ENCODE peak calls at places on chromosome 16, in nine cellular contexts. B, I, K, L, R, E, V, T and W are unnamed samples.

GRCh38 chr16:72195609-72196008 is 23.7 kb upstream of the PMFBP1 start:
- DNase-seq in T (no peak), I (no peak), L (no peak), B (no peak), E (no peak), R (no peak), K (no peak), V (no peak), W (no peak)

GRCh38 chr16:4535627-4536108 is 2.9 kb downstream of the CDIP1 start:
- DNase-seq in B (no peak), L (no peak), T (no peak), K (no peak), I (no peak), E (no peak), R (no peak), V (no peak), W (no peak)

GRCh38 chr16:80467961-80468360 is 72.8 kb upstream of the DYNLRB2 start:
- DNase-seq in I (no peak), B (no peak), T (no peak), R (no peak), K (no peak), V (no peak), E (no peak), L (no peak), W (no peak)

GRCh38 chr16:29961479-29962343 is at the start of gene TMEM219:
- DNase-seq in T (peak), K (peak), I (peak), E (peak), V (peak), R (peak), L (peak), B (peak), W (peak)

GRCh38 chr16:88331989-88332920 is 50.5 kb upstream of the ZNF469 start:
- DNase-seq in I (peak), E (peak), V (peak), R (no peak), L (peak), K (no peak), B (peak), T (peak), W (peak)

GRCh38 chr16:27240948-27241531 is 27.5 kb downstream of the NSMCE1 start:
- DNase-seq in K (no peak), B (peak), L (no peak), E (no peak), T (no peak), R (no peak), V (no peak), I (peak), W (peak)

GRCh38 chr16:89093602-89094251 is at the start of gene ACSF3:
- DNase-seq in I (peak), K (peak), L (peak), B (peak), V (no peak), T (peak), R (peak), E (peak), W (peak)

GRCh38 chr16:14576069-14576468 is 54.0 kb downstream of the PARN start:
- DNase-seq in E (no peak), B (no peak), V (no peak), T (no peak), I (no peak), R (no peak), L (no peak), K (no peak), W (no peak)

GRCh38 chr16:11210260-11210659 is 45.7 kb downstream of the SOCS1 start:
- DNase-seq in V (no peak), I (no peak), T (no peak), K (no peak), B (no peak), E (no peak), R (no peak), L (no peak), W (no peak)

GRCh38 chr16:31135535-31136286 is at the start of gene PRSS8:
- DNase-seq in E (no peak), V (peak), K (no peak), R (no peak), T (peak), L (peak), B (no peak), I (peak), W (no peak)
- TF ChIP-seq POLR2A in E (no peak), V (no peak), K (no peak), R (no peak), T (peak), L (peak), B (peak), I (no peak), W (no peak)

GRCh38 chr16:53998024-53998810 is 288.4 kb downstream of the IRX3 start:
- DNase-seq in L (no peak), E (no peak), R (no peak), T (no peak), K (no peak), V (no peak), I (no peak), B (no peak), W (no peak)

GRCh38 chr16:53996961-53997360 is 289.6 kb downstream of the IRX3 start:
- DNase-seq in T (no peak), K (no peak), R (no peak), E (no peak), V (no peak), B (no peak), L (no peak), I (no peak), W (no peak)

GRCh38 chr16:53999123-53999522 is 287.5 kb downstream of the IRX3 start:
- DNase-seq in T (no peak), E (no peak), R (no peak), K (no peak), I (no peak), B (no peak), V (no peak), L (no peak), W (no peak)

GRCh38 chr16:53992057-53992378 is 288.1 kb downstream of the FTO start:
- DNase-seq in B (no peak), I (no peak), L (no peak), K (no peak), T (no peak), R (no peak), V (no peak), E (no peak), W (no peak)

GRCh38 chr16:53995378-53995777 is 291.2 kb downstream of the IRX3 start:
- DNase-seq in V (no peak), T (no peak), R (no peak), E (no peak), K (peak), B (no peak), I (no peak), L (no peak), W (no peak)
- TF ChIP-seq POLR2A in V (no peak), T (no peak), R (no peak), E (no peak), K (no peak), B (no peak), I (no peak), L (no peak), W (no peak)

GRCh38 chr16:86508028-86508946 is 2.0 kb upstream of the FOXF1 start:
- DNase-seq in L (no peak), V (no peak), E (no peak), R (no peak), K (no peak), T (no peak), I (no peak), B (no peak), W (no peak)

GRCh38 chr16:86511317-86512161 is 1.2 kb downstream of the FOXF1 start:
- DNase-seq in L (no peak), R (no peak), B (no peak), E (no peak), I (no peak), V (no peak), T (no peak), K (no peak), W (no peak)

GRCh38 chr16:86510465-86511261 is at the start of gene FOXF1:
- DNase-seq in I (no peak), B (no peak), T (no peak), K (no peak), L (no peak), R (no peak), V (no peak), E (no peak), W (no peak)

GRCh38 chr16:86508947-86509758 is 1.2 kb upstream of the FOXF1 start:
- DNase-seq in K (peak), V (peak), B (peak), E (no peak), T (no peak), L (no peak), I (no peak), R (no peak), W (peak)

DNA sequence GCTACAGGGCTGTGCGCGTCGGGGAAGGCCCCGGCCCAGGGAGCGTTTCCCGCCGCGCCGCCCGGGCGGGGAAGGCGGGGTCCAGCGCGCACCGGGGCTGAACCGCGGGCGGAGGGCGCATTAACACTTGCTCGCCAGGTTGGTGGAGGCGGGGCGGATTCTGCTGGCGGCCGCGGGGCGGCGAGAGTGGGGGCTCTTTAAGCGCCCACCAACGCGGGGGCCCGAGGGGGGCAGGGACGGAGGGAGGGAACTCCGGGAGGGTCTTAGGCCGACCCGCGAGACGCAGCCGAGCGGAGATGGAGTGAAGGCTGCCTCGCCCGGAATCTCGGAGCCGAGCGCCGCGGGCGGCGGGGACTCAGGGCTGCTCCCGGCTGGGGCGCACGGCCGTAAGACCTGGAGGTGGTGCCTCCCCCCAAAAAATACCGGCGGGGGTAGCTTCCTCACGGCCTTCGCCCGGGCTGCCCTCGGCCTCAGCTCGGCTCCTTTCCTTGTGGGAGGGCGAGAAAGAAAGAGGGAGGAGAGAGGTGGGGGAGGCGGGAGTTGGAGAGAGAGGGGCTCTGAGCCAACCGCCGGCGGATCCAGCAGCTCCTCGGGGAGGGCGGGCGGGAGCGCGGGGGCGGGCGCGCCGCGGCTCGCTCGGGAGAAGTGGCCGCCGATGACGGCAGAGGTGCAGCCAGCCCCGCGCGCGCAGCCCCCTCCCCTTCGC is 415 bp upstream of the FOXF1 start:
- DNase-seq in T (no peak), K (peak), I (peak), R (no peak), E (no peak), V (no peak), B (peak), L (no peak), W (peak)
- TF ChIP-seq POLR2A in T (no peak), K (no peak), I (no peak), R (no peak), E (no peak), V (no peak), B (no peak), L (no peak), W (no peak)

GRCh38 chr16:268141-269053 is 7.3 kb downstream of the RGS11 start:
- DNase-seq in V (no peak), E (no peak), R (no peak), B (no peak), T (no peak), K (no peak), I (no peak), L (peak), W (no peak)
- TF ChIP-seq POLR2A in V (no peak), E (no peak), R (no peak), B (no peak), T (no peak), K (no peak), I (no peak), L (peak), W (no peak)

DNA sequence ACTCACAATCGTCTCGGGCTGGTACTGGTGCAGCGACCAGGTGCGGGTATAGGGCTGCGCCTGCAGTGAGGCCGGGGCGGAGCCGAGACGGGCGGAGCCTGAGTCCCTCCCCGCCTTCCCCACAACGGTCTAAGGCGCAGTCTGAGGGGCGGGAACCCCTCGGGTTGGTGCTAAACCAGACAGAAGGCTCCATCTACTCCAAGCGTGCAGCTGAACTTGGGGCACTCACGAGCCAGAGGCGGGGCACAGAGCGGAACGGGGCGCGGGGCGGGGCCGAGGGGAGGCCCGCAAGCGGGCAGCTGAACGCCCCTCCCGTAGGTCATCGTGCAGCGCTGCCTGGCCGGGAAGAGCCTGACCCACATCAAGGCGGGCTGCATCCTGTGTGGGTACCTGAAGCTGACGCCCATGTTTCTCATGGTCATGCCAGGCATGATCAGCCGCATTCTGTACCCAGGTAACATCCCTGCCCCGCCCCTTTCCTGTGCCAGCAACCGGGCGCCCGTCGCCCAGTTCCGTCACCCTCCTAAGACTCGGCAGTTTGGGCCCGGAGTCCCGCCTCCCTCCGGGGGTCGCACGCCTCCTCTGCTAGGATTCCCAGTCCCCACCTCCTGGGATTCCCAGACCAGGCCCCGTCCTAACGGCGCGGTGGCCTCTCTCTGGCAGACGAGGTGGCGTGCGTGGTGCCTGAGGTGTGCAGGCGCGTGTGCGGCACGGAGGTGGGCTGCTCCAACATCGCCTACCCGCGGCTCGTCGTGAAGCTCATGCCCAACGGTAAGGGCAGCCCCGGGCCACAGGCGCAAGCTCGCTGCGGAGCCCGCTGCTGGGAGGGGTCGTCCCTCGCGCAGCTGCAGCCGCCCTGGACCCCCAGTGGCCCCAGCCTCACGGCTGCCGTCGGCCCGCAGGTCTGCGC is 5.1 kb downstream of the SLC5A2 start:
- DNase-seq in T (no peak), B (no peak), E (peak), L (peak), V (no peak), I (peak), K (no peak), R (peak), W (no peak)
- TF ChIP-seq POLR2A in T (no peak), B (no peak), E (no peak), L (no peak), V (no peak), I (no peak), K (no peak), R (peak), W (no peak)

GRCh38 chr16:86673090-86673955 is 95.0 kb downstream of the FOXL1 start:
- DNase-seq in R (no peak), I (no peak), K (no peak), L (no peak), T (no peak), V (no peak), E (no peak), B (no peak), W (no peak)
- TF ChIP-seq POLR2A in R (no peak), I (no peak), K (no peak), L (no peak), T (no peak), V (no peak), E (no peak), B (no peak), W (no peak)

GRCh38 chr16:65744401-65744800 is 622.1 kb upstream of the CDH5 start:
- DNase-seq in R (peak), B (no peak), T (no peak), E (no peak), I (no peak), K (no peak), V (no peak), L (no peak), W (no peak)
- TF ChIP-seq POLR2A in R (no peak), B (no peak), T (no peak), E (no peak), I (no peak), K (no peak), V (no peak), L (no peak), W (no peak)

GRCh38 chr16:70523013-70523620 is at the start of gene COG4:
- DNase-seq in B (peak), V (peak), L (peak), E (peak), I (peak), K (peak), T (peak), R (peak), W (peak)
- TF ChIP-seq POLR2A in B (no peak), V (peak), L (no peak), E (peak), I (no peak), K (no peak), T (no peak), R (peak), W (peak)

GRCh38 chr16:2040450-2041105 is 7.1 kb downstream of the NTHL1 start:
- DNase-seq in R (no peak), V (no peak), I (no peak), B (no peak), L (no peak), T (no peak), K (no peak), E (no peak), W (peak)
- TF ChIP-seq POLR2A in R (no peak), V (no peak), I (no peak), B (no peak), L (no peak), T (no peak), K (no peak), E (no peak), W (no peak)

GRCh38 chr16:85654251-85655115 is 34.3 kb downstream of the GINS2 start:
- DNase-seq in V (no peak), I (no peak), R (no peak), B (no peak), E (no peak), K (peak), T (no peak), L (no peak), W (no peak)
- TF ChIP-seq POLR2A in V (no peak), I (no peak), R (no peak), B (no peak), E (no peak), K (no peak), T (no peak), L (no peak), W (no peak)